ENCODE peak calls at places on chromosomes 13 and 19, in eight cellular contexts. H is colonic mucosa, Y is bronchial epithelial cell, O is A549, I is stomach, G is AG09319, F is fibroblast of lung, Q is cardiac muscle cell. U is an unnamed sample.
A peak's percentile ranks its signal among the peaks of the same experiment; 100 is the strongest.

GRCh38 chr13:76161143-76161542 is 525.0 kb downstream of the LMO7 start:
- DNase-seq in H (no peak), Y (no peak), O (no peak), I (no peak), G (no peak), F (peak; percentile 39), Q (no peak), U (no peak)

GRCh38 chr19:48650974-48651681 is 5.1 kb upstream of the CA11 start:
- DNase-seq in H (no peak), Y (no peak), O (no peak), I (no peak), G (no peak), F (no peak), Q (no peak), U (no peak)

GRCh38 chr19:34432797-34433196 is 4.6 kb downstream of the UBA2 start:
- DNase-seq in H (no peak), Y (no peak), O (peak; percentile 31), I (no peak), G (no peak), F (peak; percentile 20), Q (peak; percentile 3), U (no peak)

GRCh38 chr13:114110091-114110829 is 22.2 kb downstream of the RASA3 start:
- DNase-seq in H (no peak), Y (no peak), O (peak; percentile 13), I (peak; percentile 47), G (no peak), F (no peak), Q (no peak), U (peak; percentile 43)

GRCh38 chr19:10769533-10770491 is 51.9 kb downstream of the DNM2 start:
- DNase-seq in H (no peak), Y (peak; percentile 26), O (peak; percentile 48), I (peak; percentile 36), G (no peak), F (peak; percentile 34), Q (peak; percentile 42), U (no peak)

GRCh38 chr13:53398051-53398450 is 369.4 kb downstream of the OLFM4 start:
- DNase-seq in H (no peak), Y (no peak), O (no peak), I (no peak), G (no peak), F (no peak), Q (no peak), U (no peak)

GRCh38 chr19:5038631-5039271 is 69.8 kb downstream of the KDM4B start:
- DNase-seq in H (no peak), Y (peak; percentile 22), O (peak; percentile 54), I (peak; percentile 40), G (no peak), F (peak; percentile 27), Q (peak; percentile 34), U (no peak)

GRCh38 chr13:77699059-77699680 is 1.7 kb downstream of the SLAIN1 start:
- DNase-seq in H (no peak), Y (no peak), O (no peak), I (no peak), G (no peak), F (no peak), Q (no peak), U (no peak)

DNA sequence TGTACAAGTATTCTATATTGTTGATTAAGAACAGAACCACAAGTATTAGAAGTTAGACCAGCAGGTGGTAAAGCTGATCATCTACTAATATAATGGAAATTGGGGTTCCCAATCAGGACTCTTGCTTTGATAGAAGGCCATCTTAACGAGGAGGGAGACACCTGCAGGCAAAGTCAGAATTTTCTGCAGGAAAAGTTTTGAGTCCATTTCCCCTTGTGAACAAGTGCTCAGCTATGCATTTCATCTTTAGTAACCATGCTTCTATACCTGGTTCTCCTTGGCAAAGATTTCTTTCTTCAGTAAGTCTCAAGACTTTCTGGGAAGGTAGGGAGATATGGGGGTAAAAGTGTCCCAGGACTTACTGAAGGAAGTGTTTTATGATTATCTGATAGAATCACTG is 36.1 kb upstream of the USPL1 start:
- DNase-seq in H (peak; percentile 24), Y (peak; percentile 59), O (peak; percentile 20), I (no peak), G (no peak), F (peak; percentile 39), Q (peak; percentile 38), U (no peak)
- TF ChIP-seq CTCF in H (no peak), Y (peak; percentile 40), O (no peak), I (peak; percentile 34), G (peak; percentile 22), F (peak; percentile 40), Q (peak; percentile 29), U (peak; percentile 42)

DNA sequence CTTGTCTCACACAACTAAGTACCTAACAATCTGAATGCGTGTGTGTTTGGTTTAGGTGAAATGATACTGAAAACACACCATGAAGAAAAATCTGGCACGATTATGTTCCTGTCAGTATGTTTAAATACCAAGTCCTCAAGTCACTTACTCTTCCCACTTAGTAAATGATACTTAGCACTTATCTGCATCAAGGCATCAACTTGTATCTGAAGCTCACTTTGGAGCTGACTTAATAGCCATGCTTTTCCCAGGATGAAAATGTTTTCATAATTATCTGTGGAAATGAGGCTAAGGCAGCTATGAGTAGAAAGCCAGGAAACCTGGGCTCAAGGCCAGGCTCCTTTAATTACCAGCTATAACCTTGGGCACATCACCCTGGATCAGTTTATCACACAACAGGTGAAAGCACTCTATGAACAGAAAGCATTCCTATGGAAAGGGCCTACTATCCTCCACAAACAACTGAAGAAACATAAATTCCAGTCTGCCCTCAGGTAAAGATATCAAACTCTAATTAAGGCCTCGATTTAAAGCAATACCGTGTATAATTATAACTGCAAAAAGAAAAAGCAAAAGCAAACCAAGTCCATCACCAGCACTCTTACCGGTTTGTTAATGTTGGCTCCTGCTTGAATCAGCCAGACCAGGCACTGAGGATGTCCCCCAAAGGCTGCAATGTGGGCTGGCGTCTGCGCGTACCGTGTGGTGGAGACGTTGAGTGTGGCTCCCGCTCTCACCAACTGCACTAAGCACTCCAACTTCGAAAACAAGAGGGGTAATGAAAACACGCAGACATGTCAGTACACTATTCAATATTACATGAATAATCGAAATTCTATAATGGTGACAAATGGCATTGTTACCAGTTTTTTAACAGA is 4.6 kb downstream of the ANKRD10 start:
- DNase-seq in H (peak; percentile 65), Y (no peak), O (no peak), I (no peak), G (no peak), F (no peak), Q (no peak), U (no peak)
- TF ChIP-seq CTCF in H (no peak), Y (no peak), O (no peak), I (no peak), G (no peak), F (no peak), Q (no peak), U (no peak)

DNA sequence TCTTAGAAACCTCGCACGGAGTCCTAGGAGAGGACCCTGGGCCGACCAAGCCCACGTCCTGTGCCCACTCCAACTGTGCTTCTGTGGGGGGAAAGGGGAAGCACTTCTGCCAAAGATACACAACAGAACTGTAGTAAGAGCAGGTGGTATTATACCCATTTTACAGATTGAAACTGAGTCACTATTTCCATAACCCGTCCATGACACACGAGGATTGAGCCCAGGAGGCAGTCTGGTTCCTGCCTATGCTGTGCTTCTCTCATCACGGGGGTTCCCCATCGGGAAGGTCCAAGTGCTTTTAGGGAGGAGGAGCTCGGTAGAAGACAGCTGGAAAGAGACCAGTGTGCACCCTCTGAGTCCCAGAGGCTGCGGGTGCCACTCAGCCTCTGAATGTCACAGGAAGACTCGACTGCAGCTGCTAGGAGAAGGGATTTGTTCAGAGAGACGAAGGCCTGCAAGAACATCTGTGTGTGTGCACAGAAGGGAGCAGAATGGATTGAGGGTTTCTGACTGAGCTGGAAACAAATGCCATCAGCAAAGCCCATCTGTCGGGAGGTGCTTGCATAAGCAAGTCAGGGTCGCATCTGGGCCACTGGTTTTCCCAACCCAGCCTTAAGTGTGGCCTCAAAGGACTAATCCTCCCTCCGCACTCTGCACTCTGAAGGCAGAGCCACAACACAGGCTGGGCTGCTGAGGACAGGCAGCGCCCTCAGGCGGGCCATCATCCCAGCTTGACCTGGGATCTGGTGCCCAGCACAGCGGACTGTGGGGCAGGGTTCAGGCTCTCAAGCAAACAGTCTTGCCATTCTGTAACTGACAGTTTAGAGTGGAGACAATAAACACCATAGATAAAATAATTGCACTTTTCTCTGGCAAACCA is 150.0 kb downstream of the DPF1 start:
- DNase-seq in H (no peak), Y (no peak), O (no peak), I (no peak), G (no peak), F (peak; percentile 43), Q (no peak), U (no peak)
- TF ChIP-seq CTCF in H (no peak), Y (no peak), O (no peak), I (no peak), G (no peak), F (no peak), Q (peak; percentile 8), U (no peak)

GRCh38 chr19:46487178-46487801 is 8.4 kb downstream of the PNMA8B start:
- DNase-seq in H (no peak), Y (no peak), O (no peak), I (no peak), G (no peak), F (no peak), Q (no peak), U (no peak)

GRCh38 chr19:46487802-46488445 is 7.7 kb downstream of the PNMA8B start:
- DNase-seq in H (peak; percentile 77), Y (peak; percentile 31), O (peak; percentile 71), I (peak; percentile 83), G (no peak), F (peak; percentile 71), Q (peak; percentile 80), U (peak; percentile 62)

GRCh38 chr19:46488551-46488950 is 7.1 kb downstream of the PNMA8B start:
- DNase-seq in H (no peak), Y (no peak), O (no peak), I (no peak), G (no peak), F (no peak), Q (no peak), U (no peak)

GRCh38 chr19:46490774-46491173 is 4.9 kb downstream of the PNMA8B start:
- DNase-seq in H (no peak), Y (no peak), O (no peak), I (no peak), G (no peak), F (no peak), Q (no peak), U (no peak)

DNA sequence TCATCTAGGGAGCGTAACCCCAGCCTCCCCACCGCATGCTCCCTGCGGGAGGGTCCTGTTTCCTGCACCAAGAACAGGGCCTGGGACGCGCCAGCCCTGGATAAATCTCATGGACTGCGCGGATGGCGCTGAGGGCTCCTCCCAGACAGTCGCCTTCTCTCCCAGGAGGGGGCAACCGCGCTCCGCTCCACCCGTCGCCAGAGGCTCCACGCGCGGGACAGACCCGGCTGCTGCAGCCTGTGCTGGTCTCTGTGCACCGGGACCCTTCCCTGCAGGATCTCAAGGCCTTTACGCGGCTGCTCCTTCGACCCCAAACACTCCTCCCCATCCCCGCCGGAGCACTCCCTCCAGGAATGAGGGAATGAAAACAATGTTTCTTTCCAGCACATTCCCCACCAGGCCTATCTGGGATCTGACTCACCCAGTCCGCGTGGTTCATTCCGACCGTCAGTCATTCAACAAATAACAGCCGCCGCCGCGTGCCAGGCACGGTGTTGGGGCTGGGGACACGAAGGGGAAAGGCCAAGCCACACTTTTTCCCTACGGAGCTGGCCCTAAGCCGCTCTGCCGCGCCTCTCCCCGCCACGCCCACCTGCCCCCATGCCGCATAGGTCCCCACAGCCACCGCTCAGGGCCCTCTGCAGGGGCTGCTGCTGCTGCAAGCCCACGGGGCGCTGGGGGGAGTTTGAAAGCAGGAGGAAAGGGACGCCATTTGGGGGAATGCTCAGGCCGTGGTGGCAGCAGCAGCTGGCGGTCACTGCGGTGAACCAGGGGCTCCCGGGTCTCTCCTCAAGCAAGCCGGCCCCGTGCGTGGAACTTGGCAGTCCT is 6.0 kb downstream of the PNMA8B start:
- DNase-seq in H (no peak), Y (no peak), O (no peak), I (peak; percentile 50), G (no peak), F (peak; percentile 56), Q (peak; percentile 81), U (peak; percentile 51)
- TF ChIP-seq CTCF in H (no peak), Y (peak; percentile 8), O (no peak), I (no peak), G (peak; percentile 46), F (peak; percentile 36), Q (peak; percentile 40), U (peak; percentile 54)

GRCh38 chr13:103762523-103762922 is 696.3 kb upstream of the SLC10A2 start:
- DNase-seq in H (no peak), Y (no peak), O (no peak), I (no peak), G (no peak), F (no peak), Q (no peak), U (no peak)
- TF ChIP-seq CTCF in H (no peak), Y (no peak), O (no peak), I (no peak), G (no peak), F (no peak), Q (no peak), U (no peak)

U was measured in astrocyte of the spinal cord.